ENCODE peak calls at places on chromosomes 6 and 20, in eight cellular contexts. G is kidney; M is substantia nigra; B is iPS-NIHi11; W is cardiac muscle cell; T is naive thymus-derived CD8-positive, alpha-beta T cell; E is cerebellar nuclear complex; X is NCI-H187 treated with DMSO at 0.1 percent for 48 hours. Z is an unnamed sample.

GRCh38 chr20:50655325-50655880 is 35.9 kb downstream of the RIPOR3 start:
- DNase-seq in G (no peak), M (no peak), B (no peak), W (peak; percentile 94), T (no peak), E (no peak), X (no peak), Z (peak; percentile 85)

GRCh38 chr20:58697867-58698703 is 5.5 kb downstream of the NPEPL1 start:
- DNase-seq in G (peak; percentile 45), M (no peak), B (no peak), W (no peak), T (no peak), E (no peak), X (no peak), Z (no peak)

GRCh38 chr6:109340811-109341210 is 41.5 kb downstream of the CD164 start:
- DNase-seq in G (no peak), M (no peak), B (no peak), W (no peak), T (no peak), E (no peak), X (no peak), Z (no peak)

GRCh38 chr6:13573669-13574110 is 711 bp upstream of the SIRT5 start:
- DNase-seq in G (no peak), M (no peak), B (peak; percentile 34), W (peak; percentile 38), T (no peak), E (no peak), X (no peak), Z (no peak)

GRCh38 chr20:46746972-46747371 is 37.5 kb downstream of the SLC2A10 start:
- DNase-seq in G (no peak), M (no peak), B (no peak), W (peak; percentile 40), T (no peak), E (no peak), X (no peak), Z (peak; percentile 87)

GRCh38 chr20:47981242-47981641 is 196.0 kb upstream of the SULF2 start:
- DNase-seq in G (no peak), M (no peak), B (no peak), W (no peak), T (no peak), E (no peak), X (no peak), Z (peak; percentile 6)

GRCh38 chr6:142819603-142820335 is 125.2 kb downstream of the HIVEP2 start:
- DNase-seq in G (no peak), M (no peak), B (no peak), W (peak; percentile 44), T (peak; percentile 45), E (no peak), X (no peak), Z (no peak)

GRCh38 chr6:165676435-165677068 is 13.5 kb upstream of the PDE10A start:
- DNase-seq in G (peak; percentile 79), M (no peak), B (no peak), W (peak; percentile 97), T (no peak), E (no peak), X (no peak), Z (no peak)

GRCh38 chr20:57769756-57770155 is 59.9 kb upstream of the PMEPA1 start:
- DNase-seq in G (no peak), M (no peak), B (no peak), W (peak; percentile 61), T (no peak), E (no peak), X (no peak), Z (no peak)

GRCh38 chr20:20466341-20466879 is 98.5 kb downstream of the INSM1 start:
- DNase-seq in G (no peak), M (no peak), B (no peak), W (peak; percentile 92), T (no peak), E (no peak), X (no peak), Z (no peak)